ENCODE peak calls at places on chromosomes 6 and 20, in seven cellular contexts. One of them, this sample, is unnamed.

GRCh38 chr6:135493218-135493961 is 4.2 kb downstream of the AHI1 start:
- DNase-seq in K562: no peak
- DNase-seq in HCT116: no peak
- DNase-seq in H1: no peak
- DNase-seq in SK-N-SH: no peak
- DNase-seq in HepG2: no peak
- DNase-seq in GM12878: no peak
- DNase-seq in this sample: no peak

GRCh38 chr6:150426198-150426597 is 57.4 kb downstream of the IYD start:
- DNase-seq in K562: no peak
- DNase-seq in HCT116: no peak
- DNase-seq in H1: no peak
- DNase-seq in SK-N-SH: no peak
- DNase-seq in HepG2: no peak
- DNase-seq in GM12878: no peak
- DNase-seq in this sample: peak; percentile 57

GRCh38 chr20:30811896-30812671 is 445.4 kb upstream of the DEFB115 start:
- DNase-seq in K562: peak; percentile 78
- DNase-seq in HCT116: no peak
- DNase-seq in H1: no peak
- DNase-seq in SK-N-SH: peak; percentile 88
- DNase-seq in HepG2: no peak
- DNase-seq in GM12878: peak; percentile 20
- DNase-seq in this sample: peak; percentile 88

GRCh38 chr6:56475736-56476457 is 166.8 kb downstream of the DST start:
- DNase-seq in K562: no peak
- DNase-seq in HCT116: no peak
- DNase-seq in H1: no peak
- DNase-seq in SK-N-SH: peak; percentile 33
- DNase-seq in HepG2: peak; percentile 7
- DNase-seq in GM12878: no peak
- DNase-seq in this sample: no peak

GRCh38 chr6:15962449-15962764 is 166.5 kb upstream of the MYLIP start:
- DNase-seq in K562: no peak
- DNase-seq in HCT116: no peak
- DNase-seq in H1: no peak
- DNase-seq in SK-N-SH: no peak
- DNase-seq in HepG2: no peak
- DNase-seq in GM12878: no peak
- DNase-seq in this sample: no peak

GRCh38 chr6:143027058-143027457 is 33.6 kb upstream of the AIG1 start:
- DNase-seq in K562: no peak
- DNase-seq in HCT116: peak; percentile 7
- DNase-seq in H1: peak; percentile 27
- DNase-seq in SK-N-SH: no peak
- DNase-seq in HepG2: peak; percentile 38
- DNase-seq in GM12878: no peak
- DNase-seq in this sample: peak; percentile 37

GRCh38 chr20:37567671-37568588 is 40.3 kb upstream of the BLCAP start:
- DNase-seq in K562: no peak
- DNase-seq in HCT116: no peak
- DNase-seq in H1: no peak
- DNase-seq in SK-N-SH: no peak
- DNase-seq in HepG2: no peak
- DNase-seq in GM12878: no peak
- DNase-seq in this sample: no peak

GRCh38 chr6:157549468-157549745 is 168.4 kb downstream of the ZDHHC14 start:
- DNase-seq in K562: no peak
- DNase-seq in HCT116: no peak
- DNase-seq in H1: no peak
- DNase-seq in SK-N-SH: no peak
- DNase-seq in HepG2: no peak
- DNase-seq in GM12878: no peak
- DNase-seq in this sample: no peak

GRCh38 chr6:123547216-123547978 is 89.4 kb downstream of the TRDN start:
- DNase-seq in K562: no peak
- DNase-seq in HCT116: no peak
- DNase-seq in H1: no peak
- DNase-seq in SK-N-SH: no peak
- DNase-seq in HepG2: no peak
- DNase-seq in GM12878: no peak
- DNase-seq in this sample: no peak

GRCh38 chr6:83071707-83072106 is 4.2 kb downstream of the DOP1A start:
- DNase-seq in K562: no peak
- DNase-seq in HCT116: no peak
- DNase-seq in H1: no peak
- DNase-seq in SK-N-SH: no peak
- DNase-seq in HepG2: no peak
- DNase-seq in GM12878: no peak
- DNase-seq in this sample: no peak

GRCh38 chr20:23414526-23415188 is 6.6 kb downstream of the NAPB start:
- DNase-seq in K562: no peak
- DNase-seq in HCT116: no peak
- DNase-seq in H1: no peak
- DNase-seq in SK-N-SH: no peak
- DNase-seq in HepG2: no peak
- DNase-seq in GM12878: no peak
- DNase-seq in this sample: no peak

GRCh38 chr6:132780770-132781371 is 17.6 kb downstream of the SLC18B1 start:
- DNase-seq in K562: no peak
- DNase-seq in HCT116: no peak
- DNase-seq in H1: no peak
- DNase-seq in SK-N-SH: no peak
- DNase-seq in HepG2: peak; percentile 19
- DNase-seq in GM12878: no peak
- DNase-seq in this sample: peak; percentile 36

GRCh38 chr20:49853640-49854039 is 41.0 kb downstream of the SLC9A8 start:
- DNase-seq in K562: no peak
- DNase-seq in HCT116: no peak
- DNase-seq in H1: no peak
- DNase-seq in SK-N-SH: peak; percentile 45
- DNase-seq in HepG2: no peak
- DNase-seq in GM12878: no peak
- DNase-seq in this sample: no peak
- TF ChIP-seq JUND in K562: no peak
- TF ChIP-seq JUND in HCT116: no peak
- TF ChIP-seq JUND in H1: peak; percentile 8
- TF ChIP-seq JUND in SK-N-SH: peak; percentile 11
- TF ChIP-seq JUND in HepG2: no peak
- TF ChIP-seq JUND in GM12878: no peak
- TF ChIP-seq JUND in this sample: no peak

DNA sequence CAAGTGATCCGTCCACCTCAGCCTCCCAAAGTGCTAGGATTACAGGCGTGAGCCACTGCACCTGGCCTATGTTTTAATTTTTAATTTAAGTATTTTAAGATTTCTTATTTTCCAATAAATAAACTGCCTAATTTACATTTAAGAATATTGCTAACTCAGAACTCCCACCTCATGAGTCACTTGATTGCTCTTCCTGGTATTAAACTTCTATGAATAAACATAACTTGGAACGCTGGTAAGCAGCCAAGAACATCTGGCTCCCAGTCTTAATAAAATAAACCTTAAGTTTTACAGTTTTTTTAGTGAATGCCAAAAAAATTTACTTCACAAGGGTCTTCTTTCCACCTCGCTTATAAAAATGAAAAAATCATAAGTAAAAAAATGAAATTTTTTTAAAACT is 42.3 kb downstream of the OLIG3 start:
- DNase-seq in K562: no peak
- DNase-seq in HCT116: no peak
- DNase-seq in H1: no peak
- DNase-seq in SK-N-SH: no peak
- DNase-seq in HepG2: no peak
- DNase-seq in GM12878: no peak
- DNase-seq in this sample: no peak
- TF ChIP-seq JUND in K562: no peak
- TF ChIP-seq JUND in HCT116: no peak
- TF ChIP-seq JUND in H1: no peak
- TF ChIP-seq JUND in SK-N-SH: no peak
- TF ChIP-seq JUND in HepG2: no peak
- TF ChIP-seq JUND in GM12878: no peak
- TF ChIP-seq JUND in this sample: no peak

DNA sequence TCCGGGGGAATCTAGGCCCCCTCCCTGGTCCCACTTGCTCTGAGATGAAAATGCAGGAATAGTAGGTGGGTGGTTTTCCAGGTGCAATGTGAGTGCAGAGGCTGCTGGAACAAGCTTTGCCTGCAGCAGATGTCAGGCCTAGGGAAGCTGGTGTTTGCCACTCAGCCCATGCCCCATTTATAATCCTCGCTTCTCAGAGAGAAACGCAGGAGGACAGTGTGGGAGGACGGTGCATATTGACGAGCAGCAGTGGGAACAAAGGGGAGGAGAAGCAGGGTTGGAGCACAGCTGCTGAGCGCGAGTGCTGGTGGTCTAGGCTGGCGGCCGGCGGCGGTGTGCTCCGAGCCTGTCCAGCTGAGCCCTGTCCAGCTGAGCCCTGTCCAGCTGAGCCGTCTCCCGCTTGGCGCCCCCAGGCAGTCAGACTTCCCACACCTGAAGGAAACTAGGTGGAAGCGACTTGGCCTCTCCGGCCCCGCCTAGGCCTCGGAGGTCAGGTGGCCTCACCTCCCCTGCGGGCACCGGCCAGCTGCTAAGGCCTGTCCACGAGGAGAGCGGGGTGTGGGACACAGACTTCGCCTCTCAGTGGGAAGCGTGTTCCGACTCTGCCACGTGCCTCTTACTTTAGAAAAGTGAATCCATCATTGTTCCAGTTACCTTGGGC is 49.7 kb upstream of the FRMD1 start:
- DNase-seq in K562: no peak
- DNase-seq in HCT116: no peak
- DNase-seq in H1: no peak
- DNase-seq in SK-N-SH: no peak
- DNase-seq in HepG2: no peak
- DNase-seq in GM12878: no peak
- DNase-seq in this sample: no peak
- TF ChIP-seq JUND in K562: no peak
- TF ChIP-seq JUND in HCT116: no peak
- TF ChIP-seq JUND in H1: no peak
- TF ChIP-seq JUND in SK-N-SH: no peak
- TF ChIP-seq JUND in HepG2: no peak
- TF ChIP-seq JUND in GM12878: no peak
- TF ChIP-seq JUND in this sample: no peak

DNA sequence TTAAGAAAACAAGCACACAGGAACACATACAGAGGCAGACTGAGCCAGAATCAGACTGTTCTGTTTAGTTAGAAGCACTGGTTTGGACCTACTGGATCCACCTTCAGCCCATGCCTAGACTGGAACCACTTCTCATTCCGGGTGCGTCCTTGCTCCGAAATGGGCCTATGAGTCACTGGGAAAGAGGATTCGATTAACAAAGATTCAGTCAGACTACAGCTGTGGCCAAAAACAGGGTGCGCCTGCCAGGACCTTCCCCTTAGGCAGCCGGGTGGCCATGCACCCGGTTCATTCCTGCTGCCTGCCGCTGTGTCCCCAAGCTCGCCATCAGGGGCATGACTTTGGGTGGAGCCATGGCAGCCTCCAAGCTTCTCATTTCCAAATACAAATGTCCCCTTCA is 14.5 kb upstream of the KCNK5 start:
- DNase-seq in K562: no peak
- DNase-seq in HCT116: no peak
- DNase-seq in H1: no peak
- DNase-seq in SK-N-SH: no peak
- DNase-seq in HepG2: no peak
- DNase-seq in GM12878: no peak
- DNase-seq in this sample: no peak
- TF ChIP-seq JUND in K562: no peak
- TF ChIP-seq JUND in HCT116: no peak
- TF ChIP-seq JUND in H1: no peak
- TF ChIP-seq JUND in SK-N-SH: no peak
- TF ChIP-seq JUND in HepG2: no peak
- TF ChIP-seq JUND in GM12878: no peak
- TF ChIP-seq JUND in this sample: no peak

GRCh38 chr20:7348253-7348652 is 580.8 kb downstream of the BMP2 start:
- DNase-seq in K562: no peak
- DNase-seq in HCT116: no peak
- DNase-seq in H1: no peak
- DNase-seq in SK-N-SH: no peak
- DNase-seq in HepG2: no peak
- DNase-seq in GM12878: no peak
- DNase-seq in this sample: no peak
- TF ChIP-seq JUND in K562: no peak
- TF ChIP-seq JUND in HCT116: no peak
- TF ChIP-seq JUND in H1: no peak
- TF ChIP-seq JUND in SK-N-SH: no peak
- TF ChIP-seq JUND in HepG2: no peak
- TF ChIP-seq JUND in GM12878: no peak
- TF ChIP-seq JUND in this sample: no peak

GRCh38 chr6:4581468-4582420 is 194.5 kb upstream of the CDYL start:
- DNase-seq in K562: no peak
- DNase-seq in HCT116: no peak
- DNase-seq in H1: no peak
- DNase-seq in SK-N-SH: no peak
- DNase-seq in HepG2: no peak
- DNase-seq in GM12878: no peak
- DNase-seq in this sample: no peak
- TF ChIP-seq JUND in K562: no peak
- TF ChIP-seq JUND in HCT116: no peak
- TF ChIP-seq JUND in H1: no peak
- TF ChIP-seq JUND in SK-N-SH: no peak
- TF ChIP-seq JUND in HepG2: no peak
- TF ChIP-seq JUND in GM12878: no peak
- TF ChIP-seq JUND in this sample: no peak

This sample was measured in T47D.